ENCODE peak calls at places on chromosomes 12 and 14, in ten cellular contexts. Y is AG04450; X is NCI-H1092 treated with DMSO at 0.1 percent for 48 hours; L is CD8-positive, alpha-beta memory T cell; V is NCI-H748 treated with DMSO at 0.1 percent for 48 hours; U is hippocampal formation; Z is T-helper 2 cell; I is PC-3; M is AG09309; E is pancreas. A is an unnamed sample.

GRCh38 chr14:51004801-51005526 is 60.7 kb upstream of the PYGL start:
- DNase-seq in Z (no peak), X (peak), L (no peak), E (no peak), U (no peak), Y (no peak), V (no peak), I (peak), M (no peak), A (no peak)

GRCh38 chr12:104279164-104279563 is 24.4 kb upstream of the EID3 start:
- DNase-seq in V (peak), M (no peak), I (peak), L (no peak), X (no peak), E (no peak), U (no peak), Z (no peak), Y (no peak), A (no peak)

GRCh38 chr12:78916845-78917480 is 52.4 kb downstream of the SYT1 start:
- DNase-seq in I (peak), Z (no peak), L (no peak), Y (no peak), U (no peak), V (no peak), M (no peak), X (no peak), E (no peak), A (no peak)

GRCh38 chr12:74285773-74286172 is 251.9 kb upstream of the ATXN7L3B start:
- DNase-seq in V (no peak), Z (no peak), I (peak), X (no peak), L (no peak), E (no peak), Y (no peak), M (no peak), U (no peak), A (no peak)

GRCh38 chr12:81450920-81451739 is 308.0 kb downstream of the PPFIA2 start:
- DNase-seq in M (peak), V (peak), U (peak), Z (no peak), Y (peak), L (no peak), X (peak), I (peak), E (peak), A (no peak)

GRCh38 chr12:108306014-108306501 is 33.1 kb downstream of the CMKLR1 start:
- DNase-seq in Z (no peak), L (no peak), Y (no peak), X (no peak), M (peak), E (no peak), I (peak), U (no peak), V (no peak), A (no peak)

GRCh38 chr14:57378661-57379060 is 11.7 kb upstream of the NAA30 start:
- DNase-seq in M (no peak), U (no peak), V (no peak), X (no peak), Y (no peak), I (peak), Z (no peak), E (no peak), L (no peak), A (no peak)

GRCh38 chr14:64338616-64339316 is 44.6 kb upstream of the ESR2 start:
- DNase-seq in Z (peak), U (peak), M (peak), I (peak), L (peak), V (peak), X (peak), E (peak), Y (peak), A (peak)

GRCh38 chr12:51270847-51271518 is 768 bp upstream of the SMAGP start:
- DNase-seq in I (peak), U (no peak), Y (peak), V (no peak), X (no peak), E (no peak), M (peak), Z (no peak), L (no peak), A (no peak)

GRCh38 chr12:57238854-57239554 is 9.5 kb downstream of the SHMT2 start:
- DNase-seq in I (peak), L (peak), V (peak), E (peak), X (peak), Z (peak), Y (peak), M (peak), U (peak), A (peak)

GRCh38 chr12:3182426-3182825 is 105.2 kb downstream of the TSPAN9 start:
- DNase-seq in E (no peak), U (no peak), I (no peak), L (peak), V (no peak), X (no peak), Y (no peak), M (no peak), Z (no peak), A (no peak)

GRCh38 chr14:95185033-95185432 is 27.7 kb upstream of the DICER1 start:
- DNase-seq in M (no peak), E (no peak), X (no peak), Z (no peak), L (no peak), V (no peak), U (no peak), Y (no peak), I (no peak), A (no peak)

GRCh38 chr12:120332041-120332440 is 4.5 kb upstream of the PLA2G1B start:
- DNase-seq in Y (no peak), X (no peak), Z (no peak), I (no peak), M (no peak), U (no peak), V (no peak), E (no peak), L (no peak), A (no peak)

GRCh38 chr12:108604208-108604941 is 6.5 kb upstream of the TMEM119 start:
- DNase-seq in V (no peak), I (no peak), E (no peak), U (no peak), Z (no peak), Y (no peak), L (no peak), X (no peak), M (no peak), A (no peak)

GRCh38 chr12:69570000-69570516 is 15.2 kb upstream of the CCT2 start:
- DNase-seq in V (no peak), M (no peak), X (no peak), E (no peak), U (no peak), L (no peak), Z (no peak), Y (no peak), I (peak), A (no peak)

GRCh38 chr12:1836854-1837411 is 16.6 kb downstream of the LRTM2 start:
- DNase-seq in U (peak), M (no peak), Y (no peak), E (no peak), V (no peak), I (peak), L (no peak), Z (no peak), X (peak), A (no peak)

GRCh38 chr12:109861689-109862314 is 18.5 kb downstream of the GLTP start:
- DNase-seq in I (no peak), Y (no peak), V (no peak), U (no peak), M (no peak), Z (no peak), L (no peak), X (no peak), E (no peak), A (no peak)

GRCh38 chr14:102279688-102280348 is 25.1 kb downstream of the MOK start:
- DNase-seq in Y (peak), V (no peak), E (no peak), U (no peak), Z (no peak), X (no peak), I (peak), L (no peak), M (peak), A (no peak)

GRCh38 chr12:103808239-103808880 is 32.7 kb downstream of the NT5DC3 start:
- DNase-seq in V (no peak), U (no peak), X (no peak), M (no peak), Y (no peak), I (no peak), E (no peak), Z (no peak), L (no peak), A (no peak)

GRCh38 chr12:126424696-126425095 is 1359.5 kb downstream of the AACS start:
- DNase-seq in X (no peak), Y (no peak), Z (no peak), L (no peak), I (no peak), M (no peak), U (no peak), E (no peak), V (no peak), A (no peak)

GRCh38 chr14:73685328-73685727 is 28.9 kb downstream of the PNMA1 start:
- DNase-seq in U (no peak), E (no peak), I (no peak), M (no peak), Z (no peak), Y (no peak), V (no peak), L (no peak), X (no peak), A (no peak)

GRCh38 chr12:13079440-13079906 is 24.0 kb downstream of the GSG1 start:
- DNase-seq in I (peak), Z (no peak), V (no peak), M (no peak), U (no peak), E (no peak), X (no peak), Y (no peak), L (no peak), A (no peak)

GRCh38 chr14:89615421-89615820 is 198.4 kb upstream of the FOXN3 start:
- DNase-seq in E (no peak), U (no peak), Y (no peak), Z (no peak), M (no peak), I (no peak), L (no peak), V (no peak), X (no peak), A (no peak)

GRCh38 chr12:30862486-30862885 is 64.1 kb upstream of the TSPAN11 start:
- DNase-seq in Z (no peak), I (peak), M (no peak), E (no peak), Y (no peak), L (no peak), V (no peak), X (peak), U (no peak), A (no peak)

GRCh38 chr12:10669533-10669932 is 4.3 kb downstream of the STYK1 start:
- DNase-seq in I (no peak), M (no peak), U (no peak), E (no peak), Z (no peak), Y (no peak), L (no peak), V (no peak), X (no peak), A (no peak)

A was measured in T-cell.